ENCODE peak calls at places on chromosomes 6 and 20, in ten cellular contexts. Z is heart left ventricle, O is prostate gland, P is upper lobe of right lung, T is thoracic aorta, C is HL-60, R is lower lobe of right lung, A is LNCaP clone FGC, H is GM12865, S is AG04450. B is an unnamed sample.

GRCh38 chr20:25278636-25279361 is 30.9 kb downstream of the PYGB start:
- DNase-seq in Z (peak), O (no peak), P (peak), T (no peak), C (no peak), R (peak), A (no peak), H (no peak), S (no peak), B (no peak)

GRCh38 chr6:146770965-146771735 is 172.4 kb downstream of the ADGB start:
- DNase-seq in Z (peak), O (no peak), P (peak), T (no peak), C (peak), R (peak), A (no peak), H (peak), S (no peak), B (no peak)

GRCh38 chr6:154070041-154070440 is 31.0 kb downstream of the OPRM1 start:
- DNase-seq in Z (no peak), O (no peak), P (no peak), T (no peak), C (no peak), R (no peak), A (no peak), H (no peak), S (no peak), B (no peak)

GRCh38 chr6:14059791-14060436 is 57.7 kb upstream of the CD83 start:
- DNase-seq in Z (peak), O (peak), P (no peak), T (no peak), C (no peak), R (no peak), A (peak), H (no peak), S (no peak), B (no peak)

GRCh38 chr20:61886721-61887658 is 178.7 kb downstream of the TAF4 start:
- DNase-seq in Z (no peak), O (no peak), P (no peak), T (no peak), C (peak), R (peak), A (peak), H (peak), S (no peak), B (no peak)

GRCh38 chr6:20581070-20581469 is 46.8 kb downstream of the CDKAL1 start:
- DNase-seq in Z (no peak), O (no peak), P (no peak), T (no peak), C (no peak), R (no peak), A (no peak), H (no peak), S (no peak), B (no peak)

GRCh38 chr6:132820629-132821381 is 6.4 kb downstream of the RPS12 start:
- DNase-seq in Z (no peak), O (no peak), P (no peak), T (no peak), C (no peak), R (no peak), A (no peak), H (peak), S (no peak), B (no peak)

GRCh38 chr6:151154418-151154817 is 85.3 kb upstream of the AKAP12 start:
- DNase-seq in Z (peak), O (no peak), P (no peak), T (no peak), C (no peak), R (no peak), A (no peak), H (no peak), S (no peak), B (no peak)

GRCh38 chr20:13139459-13140150 is 81.5 kb upstream of the ISM1 start:
- DNase-seq in Z (no peak), O (no peak), P (no peak), T (no peak), C (no peak), R (no peak), A (no peak), H (no peak), S (no peak), B (no peak)

GRCh38 chr6:147759088-147759487 is 250.6 kb downstream of the SAMD5 start:
- DNase-seq in Z (no peak), O (no peak), P (no peak), T (no peak), C (no peak), R (no peak), A (no peak), H (no peak), S (no peak), B (peak)

GRCh38 chr6:147950623-147950987 is 392.0 kb upstream of the SASH1 start:
- DNase-seq in Z (no peak), O (peak), P (no peak), T (no peak), C (no peak), R (no peak), A (no peak), H (no peak), S (no peak), B (no peak)

GRCh38 chr6:160194808-160195207 is 63.8 kb downstream of the SLC22A2 start:
- DNase-seq in Z (no peak), O (no peak), P (no peak), T (no peak), C (no peak), R (no peak), A (no peak), H (no peak), S (no peak), B (no peak)

GRCh38 chr20:23524146-23524545 is 33.2 kb downstream of the CST8 start:
- DNase-seq in Z (no peak), O (no peak), P (no peak), T (no peak), C (no peak), R (no peak), A (no peak), H (no peak), S (no peak), B (no peak)

GRCh38 chr6:148463671-148464070 is 121.0 kb downstream of the SASH1 start:
- DNase-seq in Z (no peak), O (no peak), P (no peak), T (no peak), C (no peak), R (no peak), A (no peak), H (no peak), S (no peak), B (no peak)

GRCh38 chr6:91860951-91861350 is 1274.1 kb upstream of the MAP3K7 start:
- DNase-seq in Z (no peak), O (no peak), P (no peak), T (no peak), C (no peak), R (no peak), A (no peak), H (no peak), S (peak), B (no peak)

GRCh38 chr6:12392490-12392889 is 102.3 kb downstream of the EDN1 start:
- DNase-seq in Z (no peak), O (no peak), P (no peak), T (no peak), C (no peak), R (no peak), A (no peak), H (no peak), S (no peak), B (no peak)

GRCh38 chr20:10924628-10925266 is 250.9 kb upstream of the JAG1 start:
- DNase-seq in Z (no peak), O (no peak), P (no peak), T (no peak), C (no peak), R (no peak), A (no peak), H (no peak), S (peak), B (peak)

GRCh38 chr6:54835176-54835575 is 11.4 kb upstream of the FAM83B start:
- DNase-seq in Z (no peak), O (no peak), P (no peak), T (no peak), C (no peak), R (no peak), A (no peak), H (no peak), S (no peak), B (no peak)

GRCh38 chr6:54827010-54827409 is 19.6 kb upstream of the FAM83B start:
- DNase-seq in Z (no peak), O (no peak), P (no peak), T (no peak), C (no peak), R (no peak), A (no peak), H (no peak), S (no peak), B (no peak)

GRCh38 chr6:54830216-54830615 is 16.4 kb upstream of the FAM83B start:
- DNase-seq in Z (no peak), O (no peak), P (no peak), T (no peak), C (no peak), R (no peak), A (no peak), H (no peak), S (no peak), B (no peak)
- TF ChIP-seq CTCF in Z (no peak), O (no peak), P (no peak), T (no peak), C (no peak), R (no peak), A (no peak), H (no peak), S (no peak), B (no peak)

GRCh38 chr6:36229223-36229622 is 32.7 kb downstream of the BRPF3 start:
- DNase-seq in Z (no peak), O (no peak), P (no peak), T (no peak), C (no peak), R (no peak), A (no peak), H (no peak), S (no peak), B (no peak)

GRCh38 chr6:36224918-36225461 is 28.4 kb downstream of the BRPF3 start:
- DNase-seq in Z (no peak), O (no peak), P (no peak), T (no peak), C (no peak), R (no peak), A (no peak), H (no peak), S (no peak), B (no peak)

GRCh38 chr6:36223706-36224105 is 27.2 kb downstream of the BRPF3 start:
- DNase-seq in Z (no peak), O (no peak), P (no peak), T (no peak), C (no peak), R (no peak), A (no peak), H (no peak), S (no peak), B (no peak)

GRCh38 chr6:36227379-36228344 is 31.1 kb downstream of the BRPF3 start:
- DNase-seq in Z (no peak), O (peak), P (no peak), T (no peak), C (no peak), R (no peak), A (peak), H (no peak), S (no peak), B (no peak)

GRCh38 chr6:36226648-36227047 is 30.1 kb downstream of the BRPF3 start:
- DNase-seq in Z (no peak), O (no peak), P (no peak), T (no peak), C (no peak), R (no peak), A (no peak), H (no peak), S (no peak), B (no peak)
- H3K4me3 ChIP-seq in Z (no peak), O (no peak), P (no peak), T (no peak), C (no peak), R (no peak), A (no peak), H (no peak), S (no peak), B (no peak)

GRCh38 chr6:17845598-17845997 is 138.9 kb upstream of the NUP153 start:
- DNase-seq in Z (no peak), O (no peak), P (no peak), T (no peak), C (no peak), R (no peak), A (no peak), H (no peak), S (no peak), B (no peak)
- TF ChIP-seq CTCF in Z (no peak), O (no peak), P (no peak), T (no peak), C (no peak), R (no peak), A (no peak), H (no peak), S (no peak), B (no peak)

DNA sequence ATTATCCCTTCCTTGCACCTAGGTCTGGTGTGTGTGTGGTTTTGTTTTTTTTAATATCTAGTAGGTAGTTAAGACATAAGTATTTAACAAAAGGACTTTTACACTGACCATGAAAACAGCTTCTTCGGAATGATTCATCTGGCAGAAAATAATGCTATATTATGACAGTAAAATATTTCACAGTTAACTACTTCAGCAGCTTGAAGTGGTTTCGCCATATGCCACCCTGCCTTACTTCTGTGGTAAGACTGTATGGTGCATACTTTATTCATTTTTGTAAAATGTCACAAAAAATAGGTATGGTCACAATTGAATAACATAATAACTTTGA is 868 bp upstream of the PTPRK start:
- DNase-seq in Z (no peak), O (no peak), P (no peak), T (no peak), C (no peak), R (no peak), A (no peak), H (no peak), S (no peak), B (no peak)
- H3K4me3 ChIP-seq in Z (peak), O (peak), P (peak), T (peak), C (no peak), R (peak), A (peak), H (no peak), S (peak), B (peak)

GRCh38 chr6:37607949-37608348 is 89.7 kb downstream of the MDGA1 start:
- DNase-seq in Z (no peak), O (no peak), P (no peak), T (no peak), C (no peak), R (no peak), A (no peak), H (no peak), S (peak), B (no peak)
- TF ChIP-seq CTCF in Z (peak), O (no peak), P (peak), T (no peak), C (no peak), R (no peak), A (no peak), H (peak), S (peak), B (peak)

GRCh38 chr20:1567392-1568165 is 10.1 kb upstream of the SIRPD start:
- DNase-seq in Z (no peak), O (no peak), P (no peak), T (no peak), C (peak), R (no peak), A (no peak), H (no peak), S (no peak), B (peak)
- H3K4me3 ChIP-seq in Z (no peak), O (no peak), P (no peak), T (no peak), C (no peak), R (no peak), A (no peak), H (no peak), S (no peak), B (no peak)

DNA sequence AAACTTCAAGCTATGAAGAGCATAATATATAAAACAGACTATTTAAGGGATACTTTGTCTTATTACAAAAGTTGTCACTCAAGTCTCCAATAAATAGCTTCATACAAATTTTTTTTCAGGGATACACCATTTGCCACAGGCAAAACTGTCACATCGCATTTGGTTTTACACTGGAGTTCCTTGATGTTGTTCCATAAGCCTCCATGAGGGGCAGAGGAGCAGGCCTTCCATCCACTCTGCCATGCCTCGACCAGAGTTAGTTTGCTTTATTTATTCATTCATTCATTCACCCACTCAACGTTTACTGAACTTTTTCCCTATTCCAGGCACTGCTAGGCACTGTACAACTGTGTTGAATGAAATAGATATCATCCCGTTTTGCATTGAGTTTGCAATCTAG is 246.6 kb downstream of the PHF3 start:
- DNase-seq in Z (no peak), O (no peak), P (no peak), T (no peak), C (no peak), R (no peak), A (no peak), H (no peak), S (no peak), B (no peak)
- TF ChIP-seq CTCF in Z (no peak), O (no peak), P (peak), T (no peak), C (no peak), R (no peak), A (peak), H (peak), S (peak), B (no peak)

GRCh38 chr6:4786936-4787504 is 10.8 kb downstream of the CDYL start:
- DNase-seq in Z (no peak), O (no peak), P (no peak), T (no peak), C (no peak), R (no peak), A (no peak), H (no peak), S (no peak), B (no peak)
- H3K4me3 ChIP-seq in Z (no peak), O (no peak), P (no peak), T (no peak), C (no peak), R (no peak), A (no peak), H (no peak), S (no peak), B (no peak)

B was measured in AG09309.